ENCODE peak calls at places on chromosome 11, in six cellular contexts. One of them, this sample, is unnamed.

GRCh38 chr11:76604081-76604601 is 66.4 kb downstream of the LRRC32 start:
- DNase-seq in upper lobe of right lung: no peak
- DNase-seq in T-cell: no peak
- DNase-seq in T47D: no peak
- DNase-seq in stimulated activated naive CD4-positive, alpha-beta T cell: no peak
- DNase-seq in GM04504: no peak
- DNase-seq in this sample: no peak

GRCh38 chr11:112903310-112903709 is 57.9 kb upstream of the NCAM1 start:
- DNase-seq in upper lobe of right lung: no peak
- DNase-seq in T-cell: no peak
- DNase-seq in T47D: no peak
- DNase-seq in stimulated activated naive CD4-positive, alpha-beta T cell: no peak
- DNase-seq in GM04504: no peak
- DNase-seq in this sample: no peak

GRCh38 chr11:35274909-35275807 is 136.2 kb downstream of the CD44 start:
- DNase-seq in upper lobe of right lung: peak
- DNase-seq in T-cell: no peak
- DNase-seq in T47D: peak
- DNase-seq in stimulated activated naive CD4-positive, alpha-beta T cell: no peak
- DNase-seq in GM04504: no peak
- DNase-seq in this sample: peak

GRCh38 chr11:95134491-95134890 is 44.8 kb downstream of the ENDOD1 start:
- DNase-seq in upper lobe of right lung: no peak
- DNase-seq in T-cell: no peak
- DNase-seq in T47D: no peak
- DNase-seq in stimulated activated naive CD4-positive, alpha-beta T cell: no peak
- DNase-seq in GM04504: peak
- DNase-seq in this sample: peak

GRCh38 chr11:27347949-27348879 is 14.8 kb downstream of the CCDC34 start:
- DNase-seq in upper lobe of right lung: no peak
- DNase-seq in T-cell: no peak
- DNase-seq in T47D: no peak
- DNase-seq in stimulated activated naive CD4-positive, alpha-beta T cell: no peak
- DNase-seq in GM04504: no peak
- DNase-seq in this sample: peak

GRCh38 chr11:104876838-104877500 is 21.3 kb downstream of the CASP12 start:
- DNase-seq in upper lobe of right lung: no peak
- DNase-seq in T-cell: no peak
- DNase-seq in T47D: no peak
- DNase-seq in stimulated activated naive CD4-positive, alpha-beta T cell: peak
- DNase-seq in GM04504: no peak
- DNase-seq in this sample: no peak

GRCh38 chr11:120180571-120181445 is 30.0 kb upstream of the OAF start:
- DNase-seq in upper lobe of right lung: peak
- DNase-seq in T-cell: no peak
- DNase-seq in T47D: no peak
- DNase-seq in stimulated activated naive CD4-positive, alpha-beta T cell: no peak
- DNase-seq in GM04504: no peak
- DNase-seq in this sample: peak

GRCh38 chr11:100955318-100955717 is 174.3 kb downstream of the PGR start:
- DNase-seq in upper lobe of right lung: no peak
- DNase-seq in T-cell: no peak
- DNase-seq in T47D: no peak
- DNase-seq in stimulated activated naive CD4-positive, alpha-beta T cell: no peak
- DNase-seq in GM04504: no peak
- DNase-seq in this sample: no peak

GRCh38 chr11:16001899-16002426 is 354.4 kb downstream of the SOX6 start:
- DNase-seq in upper lobe of right lung: peak
- DNase-seq in T-cell: no peak
- DNase-seq in T47D: no peak
- DNase-seq in stimulated activated naive CD4-positive, alpha-beta T cell: no peak
- DNase-seq in GM04504: peak
- DNase-seq in this sample: peak

GRCh38 chr11:125468852-125469251 is 27.2 kb downstream of the FEZ1 start:
- DNase-seq in upper lobe of right lung: no peak
- DNase-seq in T-cell: no peak
- DNase-seq in T47D: no peak
- DNase-seq in stimulated activated naive CD4-positive, alpha-beta T cell: no peak
- DNase-seq in GM04504: no peak
- DNase-seq in this sample: no peak

GRCh38 chr11:77999446-77999845 is 5.0 kb upstream of the INTS4 start:
- DNase-seq in upper lobe of right lung: no peak
- DNase-seq in T-cell: no peak
- DNase-seq in T47D: no peak
- DNase-seq in stimulated activated naive CD4-positive, alpha-beta T cell: no peak
- DNase-seq in GM04504: no peak
- DNase-seq in this sample: no peak

GRCh38 chr11:133934599-133935550 is 21.9 kb downstream of the IGSF9B start:
- DNase-seq in upper lobe of right lung: no peak
- DNase-seq in T-cell: no peak
- DNase-seq in T47D: no peak
- DNase-seq in stimulated activated naive CD4-positive, alpha-beta T cell: no peak
- DNase-seq in GM04504: no peak
- DNase-seq in this sample: peak

GRCh38 chr11:14422814-14423182 is 63.8 kb upstream of the RRAS2 start:
- DNase-seq in upper lobe of right lung: no peak
- DNase-seq in T-cell: no peak
- DNase-seq in T47D: no peak
- DNase-seq in stimulated activated naive CD4-positive, alpha-beta T cell: no peak
- DNase-seq in GM04504: no peak
- DNase-seq in this sample: no peak

GRCh38 chr11:68468217-68468828 is 7.8 kb downstream of the PPP6R3 start:
- DNase-seq in upper lobe of right lung: no peak
- DNase-seq in T-cell: no peak
- DNase-seq in T47D: no peak
- DNase-seq in stimulated activated naive CD4-positive, alpha-beta T cell: no peak
- DNase-seq in GM04504: no peak
- DNase-seq in this sample: no peak

This sample was measured in PC-3.